ENCODE peak calls at places on chromosomes 3 and 15, in six cellular contexts. A is EH, T is thoracic aorta, V is sigmoid colon, S is prostate gland, N is SW 1271. L is an unnamed sample.

GRCh38 chr3:49098429-49098828 is 4.6 kb upstream of the QRICH1 start:
- DNase-seq in A (no peak), T (no peak), V (no peak), S (no peak), N (no peak), L (no peak)

GRCh38 chr3:182967218-182968204 is 12.8 kb downstream of the DCUN1D1 start:
- DNase-seq in A (peak), T (no peak), V (no peak), S (no peak), N (no peak), L (no peak)

GRCh38 chr3:164897335-164897734 is 181.0 kb downstream of the SI start:
- DNase-seq in A (no peak), T (no peak), V (no peak), S (no peak), N (no peak), L (no peak)

GRCh38 chr3:87088366-87088983 is 97.5 kb upstream of the VGLL3 start:
- DNase-seq in A (peak), T (no peak), V (peak), S (no peak), N (no peak), L (no peak)

GRCh38 chr3:169091196-169091595 is 572.3 kb downstream of the MECOM start:
- DNase-seq in A (peak), T (no peak), V (no peak), S (no peak), N (no peak), L (no peak)

GRCh38 chr3:51642462-51642861 is 28.6 kb upstream of the TEX264 start:
- DNase-seq in A (peak), T (no peak), V (no peak), S (no peak), N (peak), L (no peak)

GRCh38 chr3:16587047-16587702 is 18.0 kb downstream of the DAZL start:
- DNase-seq in A (peak), T (no peak), V (no peak), S (no peak), N (no peak), L (no peak)

GRCh38 chr15:68209735-68210408 is 4.7 kb upstream of the CALML4 start:
- DNase-seq in A (no peak), T (no peak), V (peak), S (no peak), N (no peak), L (no peak)

GRCh38 chr15:26635105-26635504 is 137.8 kb downstream of the GABRB3 start:
- DNase-seq in A (no peak), T (no peak), V (no peak), S (no peak), N (no peak), L (no peak)

GRCh38 chr15:43239732-43240491 is 19.1 kb upstream of the EPB42 start:
- DNase-seq in A (no peak), T (no peak), V (no peak), S (no peak), N (no peak), L (no peak)

GRCh38 chr3:23979569-23979968 is 34.5 kb downstream of the NR1D2 start:
- DNase-seq in A (peak), T (no peak), V (no peak), S (no peak), N (no peak), L (no peak)

GRCh38 chr3:119586707-119587317 is 7.5 kb downstream of the ADPRH start:
- DNase-seq in A (peak), T (no peak), V (no peak), S (no peak), N (no peak), L (no peak)

GRCh38 chr3:5186089-5186853 is 1.2 kb upstream of the EDEM1 start:
- DNase-seq in A (no peak), T (no peak), V (no peak), S (no peak), N (peak), L (no peak)

GRCh38 chr15:65731926-65732325 is 60.2 kb downstream of the DENND4A start:
- DNase-seq in A (peak), T (no peak), V (no peak), S (no peak), N (no peak), L (no peak)

GRCh38 chr3:142866841-142867631 is 21.8 kb downstream of the PCOLCE2 start:
- DNase-seq in A (no peak), T (no peak), V (no peak), S (no peak), N (no peak), L (no peak)

GRCh38 chr3:53255360-53255774 is 455 bp downstream of the TKT start:
- DNase-seq in A (no peak), T (no peak), V (no peak), S (no peak), N (no peak), L (no peak)

GRCh38 chr3:42302924-42303634 is 37.1 kb upstream of the CCK start:
- DNase-seq in A (no peak), T (no peak), V (no peak), S (no peak), N (no peak), L (no peak)

GRCh38 chr3:50423543-50423942 is 64.2 kb upstream of the TMEM115 start:
- DNase-seq in A (no peak), T (no peak), V (no peak), S (no peak), N (no peak), L (no peak)

GRCh38 chr15:71226536-71227455 is 111.5 kb downstream of the THSD4 start:
- DNase-seq in A (peak), T (no peak), V (no peak), S (no peak), N (no peak), L (no peak)

GRCh38 chr3:59451800-59452741 is 402.2 kb upstream of the CFAP20DC start:
- DNase-seq in A (no peak), T (no peak), V (no peak), S (no peak), N (no peak), L (no peak)

GRCh38 chr3:117019082-117019713 is 309.6 kb downstream of the TUSC7 start:
- DNase-seq in A (peak), T (no peak), V (peak), S (peak), N (peak), L (peak)